ENCODE peak calls at places on chromosome 13, in seven cellular contexts. J is GM18507; Y is AG04449; D is HAP-1; N is amniotic epithelial cell; K is CD4-positive, CD25-positive, alpha-beta regulatory T cell; U is T follicular helper cell. E is an unnamed sample.

GRCh38 chr13:52921194-52921593 is 72.8 kb upstream of the PCDH8 start:
- DNase-seq in D (no peak), Y (no peak), J (peak; percentile 11), N (no peak), K (no peak), U (no peak), E (no peak)

GRCh38 chr13:49220856-49221614 is 897 bp downstream of the MLNR start:
- DNase-seq in N (no peak), J (no peak), K (no peak), D (no peak), U (no peak), Y (no peak), E (no peak)

GRCh38 chr13:39210961-39211534 is 172.8 kb downstream of the NHLRC3 start:
- DNase-seq in Y (no peak), K (no peak), D (no peak), J (no peak), U (no peak), N (no peak), E (no peak)

GRCh38 chr13:88144580-88144979 is 473.4 kb downstream of the SLITRK5 start:
- DNase-seq in U (no peak), K (no peak), Y (no peak), N (no peak), J (no peak), D (no peak), E (no peak)

GRCh38 chr13:99231726-99232125 is 26.5 kb downstream of the GPR18 start:
- DNase-seq in D (no peak), N (no peak), U (no peak), J (no peak), K (no peak), Y (no peak), E (no peak)

GRCh38 chr13:20397896-20398295 is 127.8 kb downstream of the CRYL1 start:
- DNase-seq in K (no peak), Y (no peak), U (no peak), J (no peak), N (no peak), D (no peak), E (no peak)

GRCh38 chr13:108176685-108177274 is 38.6 kb downstream of the LIG4 start:
- DNase-seq in Y (no peak), N (peak; percentile 23), D (no peak), U (peak; percentile 46), J (no peak), K (peak; percentile 54), E (peak; percentile 38)

GRCh38 chr13:35131471-35131870 is 189.4 kb downstream of the NBEA start:
- DNase-seq in Y (no peak), D (peak; percentile 85), J (no peak), N (no peak), K (no peak), U (no peak), E (no peak)

GRCh38 chr13:32007494-32007893 is 24.1 kb upstream of the FRY start:
- DNase-seq in N (peak; percentile 38), K (no peak), D (no peak), U (no peak), Y (no peak), J (no peak), E (no peak)

GRCh38 chr13:100409132-100409531 is 179.5 kb downstream of the GGACT start:
- DNase-seq in J (no peak), N (peak; percentile 38), U (no peak), K (no peak), D (no peak), Y (no peak), E (peak; percentile 18)

GRCh38 chr13:95620498-95621140 is 23.9 kb downstream of the DZIP1 start:
- DNase-seq in D (no peak), J (no peak), N (no peak), U (no peak), Y (no peak), K (no peak), E (no peak)

GRCh38 chr13:27201661-27202060 is 30.1 kb upstream of the USP12 start:
- DNase-seq in K (no peak), Y (no peak), U (no peak), J (no peak), D (no peak), N (no peak), E (no peak)

GRCh38 chr13:48086272-48086671 is 8.6 kb downstream of the MED4 start:
- DNase-seq in J (no peak), D (peak; percentile 50), N (no peak), K (no peak), U (no peak), Y (no peak), E (no peak)

GRCh38 chr13:84400711-84401110 is 518.4 kb upstream of the SLITRK1 start:
- DNase-seq in U (no peak), D (no peak), K (no peak), J (no peak), Y (peak; percentile 52), N (peak; percentile 62), E (peak; percentile 88)

GRCh38 chr13:51737609-51738008 is 66.4 kb downstream of the DHRS12 start:
- DNase-seq in K (no peak), Y (no peak), J (no peak), N (no peak), U (no peak), D (no peak), E (no peak)

GRCh38 chr13:21137696-21138095 is 38.7 kb downstream of the SKA3 start:
- DNase-seq in U (no peak), K (no peak), D (no peak), J (no peak), Y (no peak), N (peak; percentile 38), E (peak; percentile 50)

GRCh38 chr13:114148521-114148855 is 16.1 kb upstream of the RASA3 start:
- DNase-seq in D (no peak), K (peak; percentile 98), J (no peak), N (no peak), U (peak; percentile 85), Y (no peak), E (no peak)

GRCh38 chr13:105336706-105337582 is 1198.5 kb downstream of the EFNB2 start:
- DNase-seq in K (no peak), Y (peak; percentile 49), N (peak; percentile 11), D (no peak), J (no peak), U (no peak), E (peak; percentile 16)

GRCh38 chr13:34578471-34578870 is 363.6 kb upstream of the NBEA start:
- DNase-seq in D (no peak), K (no peak), N (peak; percentile 69), J (no peak), Y (no peak), U (no peak), E (peak; percentile 46)

GRCh38 chr13:50626031-50626643 is 217.4 kb downstream of the DLEU7 start:
- DNase-seq in K (no peak), N (peak; percentile 97), Y (peak; percentile 71), J (no peak), D (no peak), U (no peak), E (peak; percentile 90)

GRCh38 chr13:23701646-23702045 is 131.4 kb downstream of the TNFRSF19 start:
- DNase-seq in Y (no peak), J (no peak), K (no peak), D (no peak), N (peak; percentile 52), U (no peak), E (peak; percentile 94)

E was measured in fibroblast of pulmonary artery.